ENCODE peak calls at places on chromosomes 6 and 20, in five cellular contexts. One of them, this sample, is unnamed.

GRCh38 chr6:170025341-170026271 is 265.3 kb downstream of the DLL1 start:
- DNase-seq in CD4-positive, CD25-positive, alpha-beta regulatory T cell: no peak
- DNase-seq in nephron progenitor cell: no peak
- DNase-seq in cardiac fibroblast: no peak
- DNase-seq in progenitor cell of endocrine pancreas: no peak
- DNase-seq in this sample: no peak

GRCh38 chr6:656460-657252 is at the start of gene HUS1B:
- DNase-seq in cardiac fibroblast: no peak
- DNase-seq in nephron progenitor cell: no peak
- DNase-seq in CD4-positive, CD25-positive, alpha-beta regulatory T cell: no peak
- DNase-seq in progenitor cell of endocrine pancreas: no peak
- DNase-seq in this sample: no peak

GRCh38 chr6:12602951-12603710 is 113.4 kb upstream of the PHACTR1 start:
- DNase-seq in cardiac fibroblast: peak; percentile 93
- DNase-seq in progenitor cell of endocrine pancreas: no peak
- DNase-seq in nephron progenitor cell: no peak
- DNase-seq in CD4-positive, CD25-positive, alpha-beta regulatory T cell: no peak
- DNase-seq in this sample: peak; percentile 50

GRCh38 chr20:3156811-3157619 is 2.6 kb downstream of the FASTKD5 start:
- DNase-seq in cardiac fibroblast: peak; percentile 18
- DNase-seq in progenitor cell of endocrine pancreas: no peak
- DNase-seq in CD4-positive, CD25-positive, alpha-beta regulatory T cell: peak; percentile 67
- DNase-seq in nephron progenitor cell: no peak
- DNase-seq in this sample: no peak

GRCh38 chr6:31858707-31859106 is 3.9 kb downstream of the NEU1 start:
- DNase-seq in cardiac fibroblast: no peak
- DNase-seq in progenitor cell of endocrine pancreas: no peak
- DNase-seq in nephron progenitor cell: no peak
- DNase-seq in CD4-positive, CD25-positive, alpha-beta regulatory T cell: no peak
- DNase-seq in this sample: no peak

GRCh38 chr6:109351231-109352132 is 30.8 kb downstream of the CD164 start:
- DNase-seq in progenitor cell of endocrine pancreas: no peak
- DNase-seq in nephron progenitor cell: no peak
- DNase-seq in CD4-positive, CD25-positive, alpha-beta regulatory T cell: no peak
- DNase-seq in cardiac fibroblast: peak; percentile 49
- DNase-seq in this sample: peak; percentile 62

GRCh38 chr6:115753446-115753845 is 307.2 kb downstream of the FRK start:
- DNase-seq in cardiac fibroblast: no peak
- DNase-seq in nephron progenitor cell: no peak
- DNase-seq in CD4-positive, CD25-positive, alpha-beta regulatory T cell: no peak
- DNase-seq in progenitor cell of endocrine pancreas: no peak
- DNase-seq in this sample: peak; percentile 38

GRCh38 chr6:3911614-3912336 is 62.6 kb downstream of the FAM50B start:
- DNase-seq in nephron progenitor cell: no peak
- DNase-seq in progenitor cell of endocrine pancreas: no peak
- DNase-seq in cardiac fibroblast: peak; percentile 89
- DNase-seq in CD4-positive, CD25-positive, alpha-beta regulatory T cell: no peak
- DNase-seq in this sample: peak; percentile 86

GRCh38 chr6:42158011-42158410 is 15.2 kb upstream of the GUCA1A start:
- DNase-seq in cardiac fibroblast: no peak
- DNase-seq in CD4-positive, CD25-positive, alpha-beta regulatory T cell: no peak
- DNase-seq in nephron progenitor cell: no peak
- DNase-seq in progenitor cell of endocrine pancreas: no peak
- DNase-seq in this sample: peak; percentile 84

GRCh38 chr6:131182991-131183425 is 47.7 kb downstream of the AKAP7 start:
- DNase-seq in cardiac fibroblast: peak; percentile 65
- DNase-seq in CD4-positive, CD25-positive, alpha-beta regulatory T cell: peak; percentile 48
- DNase-seq in progenitor cell of endocrine pancreas: no peak
- DNase-seq in nephron progenitor cell: peak; percentile 13
- DNase-seq in this sample: peak; percentile 65

GRCh38 chr20:35700625-35701148 is 1.5 kb downstream of the ROMO1 start:
- DNase-seq in nephron progenitor cell: no peak
- DNase-seq in cardiac fibroblast: no peak
- DNase-seq in CD4-positive, CD25-positive, alpha-beta regulatory T cell: no peak
- DNase-seq in progenitor cell of endocrine pancreas: no peak
- DNase-seq in this sample: no peak

GRCh38 chr20:35307666-35308653 is 15.7 kb upstream of the FAM83C start:
- DNase-seq in CD4-positive, CD25-positive, alpha-beta regulatory T cell: no peak
- DNase-seq in progenitor cell of endocrine pancreas: no peak
- DNase-seq in nephron progenitor cell: no peak
- DNase-seq in cardiac fibroblast: peak; percentile 82
- DNase-seq in this sample: peak; percentile 96

GRCh38 chr6:40352006-40352405 is 235.2 kb downstream of the LRFN2 start:
- DNase-seq in CD4-positive, CD25-positive, alpha-beta regulatory T cell: no peak
- DNase-seq in cardiac fibroblast: no peak
- DNase-seq in nephron progenitor cell: no peak
- DNase-seq in progenitor cell of endocrine pancreas: peak; percentile 1
- DNase-seq in this sample: no peak

GRCh38 chr20:34946661-34947060 is 8.9 kb downstream of the GSS start:
- DNase-seq in progenitor cell of endocrine pancreas: no peak
- DNase-seq in cardiac fibroblast: no peak
- DNase-seq in CD4-positive, CD25-positive, alpha-beta regulatory T cell: no peak
- DNase-seq in nephron progenitor cell: no peak
- DNase-seq in this sample: no peak

GRCh38 chr20:44187763-44188709 is 1.0 kb upstream of the JPH2 start:
- DNase-seq in nephron progenitor cell: peak; percentile 55
- DNase-seq in progenitor cell of endocrine pancreas: no peak
- DNase-seq in CD4-positive, CD25-positive, alpha-beta regulatory T cell: no peak
- DNase-seq in cardiac fibroblast: no peak
- DNase-seq in this sample: no peak

GRCh38 chr6:15712813-15713212 is 50.0 kb upstream of the DTNBP1 start:
- DNase-seq in nephron progenitor cell: no peak
- DNase-seq in CD4-positive, CD25-positive, alpha-beta regulatory T cell: no peak
- DNase-seq in cardiac fibroblast: peak; percentile 26
- DNase-seq in progenitor cell of endocrine pancreas: no peak
- DNase-seq in this sample: no peak

GRCh38 chr6:124076336-124077048 is 272.8 kb downstream of the NKAIN2 start:
- DNase-seq in CD4-positive, CD25-positive, alpha-beta regulatory T cell: no peak
- DNase-seq in progenitor cell of endocrine pancreas: no peak
- DNase-seq in nephron progenitor cell: no peak
- DNase-seq in cardiac fibroblast: no peak
- DNase-seq in this sample: no peak

GRCh38 chr20:17806739-17807441 is 107.1 kb downstream of the BANF2 start:
- DNase-seq in cardiac fibroblast: peak; percentile 97
- DNase-seq in CD4-positive, CD25-positive, alpha-beta regulatory T cell: no peak
- DNase-seq in progenitor cell of endocrine pancreas: no peak
- DNase-seq in nephron progenitor cell: no peak
- DNase-seq in this sample: peak; percentile 92

GRCh38 chr6:107816818-107817217 is 7.3 kb downstream of the SCML4 start:
- DNase-seq in nephron progenitor cell: no peak
- DNase-seq in progenitor cell of endocrine pancreas: no peak
- DNase-seq in CD4-positive, CD25-positive, alpha-beta regulatory T cell: no peak
- DNase-seq in cardiac fibroblast: no peak
- DNase-seq in this sample: no peak

GRCh38 chr6:72716916-72717315 is 95.1 kb downstream of the KCNQ5 start:
- DNase-seq in nephron progenitor cell: no peak
- DNase-seq in progenitor cell of endocrine pancreas: no peak
- DNase-seq in cardiac fibroblast: no peak
- DNase-seq in CD4-positive, CD25-positive, alpha-beta regulatory T cell: no peak
- DNase-seq in this sample: peak; percentile 41

GRCh38 chr6:10054662-10055061 is 360.2 kb downstream of the TFAP2A start:
- DNase-seq in cardiac fibroblast: no peak
- DNase-seq in progenitor cell of endocrine pancreas: no peak
- DNase-seq in nephron progenitor cell: no peak
- DNase-seq in CD4-positive, CD25-positive, alpha-beta regulatory T cell: no peak
- DNase-seq in this sample: no peak

GRCh38 chr20:24442909-24443308 is 26.5 kb upstream of the SYNDIG1 start:
- DNase-seq in nephron progenitor cell: no peak
- DNase-seq in cardiac fibroblast: no peak
- DNase-seq in progenitor cell of endocrine pancreas: no peak
- DNase-seq in CD4-positive, CD25-positive, alpha-beta regulatory T cell: no peak
- DNase-seq in this sample: no peak

GRCh38 chr6:67679566-67680296 is 955.4 kb upstream of the ADGRB3 start:
- DNase-seq in cardiac fibroblast: no peak
- DNase-seq in progenitor cell of endocrine pancreas: no peak
- DNase-seq in CD4-positive, CD25-positive, alpha-beta regulatory T cell: no peak
- DNase-seq in nephron progenitor cell: no peak
- DNase-seq in this sample: peak; percentile 47

GRCh38 chr6:116011520-116011919 is 49.2 kb downstream of the FRK start:
- DNase-seq in progenitor cell of endocrine pancreas: no peak
- DNase-seq in cardiac fibroblast: no peak
- DNase-seq in CD4-positive, CD25-positive, alpha-beta regulatory T cell: no peak
- DNase-seq in nephron progenitor cell: no peak
- DNase-seq in this sample: no peak

GRCh38 chr6:41488392-41489129 is 57.6 kb upstream of the FOXP4 start:
- DNase-seq in cardiac fibroblast: peak; percentile 76
- DNase-seq in CD4-positive, CD25-positive, alpha-beta regulatory T cell: no peak
- DNase-seq in nephron progenitor cell: peak; percentile 73
- DNase-seq in progenitor cell of endocrine pancreas: peak; percentile 36
- DNase-seq in this sample: peak; percentile 21